ENCODE peak calls at places on chromosomes 5 and 9, in six cellular contexts. M is tibial nerve, P is activated B cell treated with CpG ODN at 0.5 μM for 24 hours, J is neural progenitor cell, R is brain microvascular endothelial cell, T is right lobe of liver. G is an unnamed sample.

GRCh38 chr5:102762828-102763227 is 7.7 kb downstream of the PAM start:
- DNase-seq in R (no peak), M (no peak), P (no peak), T (no peak), J (no peak), G (no peak)

GRCh38 chr9:111599092-111599947 is at the start of gene PTGR1:
- DNase-seq in T (peak; percentile 94), M (peak; percentile 59), P (peak; percentile 23), R (peak; percentile 81), J (peak; percentile 89), G (peak; percentile 79)

GRCh38 chr9:123974471-123974870 is 37.1 kb upstream of the LHX2 start:
- DNase-seq in R (no peak), T (no peak), M (no peak), J (no peak), P (no peak), G (no peak)

GRCh38 chr9:87973791-87974292 is 491 bp downstream of the CDK20 start:
- DNase-seq in J (peak; percentile 54), M (no peak), P (no peak), T (no peak), R (no peak), G (peak; percentile 22)

GRCh38 chr5:123538670-123539459 is 26.9 kb downstream of the CSNK1G3 start:
- DNase-seq in M (no peak), J (peak; percentile 19), R (peak; percentile 21), P (no peak), T (no peak), G (no peak)

GRCh38 chr9:83238871-83239624 is 176.1 kb upstream of the RASEF start:
- DNase-seq in P (no peak), T (peak; percentile 50), M (no peak), R (no peak), J (no peak), G (no peak)

GRCh38 chr9:94178927-94179326 is 80.2 kb upstream of the ZNF169 start:
- DNase-seq in J (no peak), R (no peak), P (no peak), T (no peak), M (no peak), G (no peak)

GRCh38 chr5:143650296-143650695 is 161.7 kb upstream of the HMHB1 start:
- DNase-seq in J (no peak), M (no peak), T (no peak), P (no peak), R (no peak), G (no peak)

GRCh38 chr9:131187957-131188356 is 62.6 kb downstream of the NUP214 start:
- DNase-seq in J (no peak), R (no peak), P (no peak), T (no peak), M (no peak), G (no peak)

GRCh38 chr5:141973871-141974595 is 5.1 kb downstream of the RNF14 start:
- DNase-seq in T (no peak), J (no peak), P (no peak), M (no peak), R (peak; percentile 38), G (no peak)

GRCh38 chr5:1901983-1902382 is 19.3 kb upstream of the IRX4 start:
- DNase-seq in R (no peak), J (no peak), M (no peak), T (no peak), P (no peak), G (no peak)

GRCh38 chr5:55521903-55522302 is 12.9 kb downstream of the PLPP1 start:
- DNase-seq in R (no peak), J (no peak), M (no peak), P (no peak), T (no peak), G (no peak)

GRCh38 chr9:21750021-21750735 is 52.3 kb upstream of the MTAP start:
- DNase-seq in T (no peak), J (no peak), R (peak; percentile 22), M (no peak), P (no peak), G (no peak)

GRCh38 chr9:14797442-14797841 is 74.9 kb upstream of the CER1 start:
- DNase-seq in R (peak; percentile 31), P (no peak), J (no peak), T (no peak), M (no peak), G (no peak)

GRCh38 chr9:16710888-16711287 is 159.6 kb downstream of the BNC2 start:
- DNase-seq in J (peak; percentile 66), R (no peak), M (no peak), P (no peak), T (no peak), G (peak; percentile 21)

GRCh38 chr5:141560725-141561483 is 57.9 kb downstream of the DIAPH1 start:
- DNase-seq in M (peak; percentile 77), J (peak; percentile 94), T (peak; percentile 82), R (peak; percentile 97), P (no peak), G (peak; percentile 77)

GRCh38 chr9:14467675-14468374 is 153.9 kb upstream of the NFIB start:
- DNase-seq in J (no peak), T (no peak), R (no peak), P (no peak), M (no peak), G (no peak)

GRCh38 chr5:147101654-147102053 is 133.2 kb upstream of the STK32A start:
- DNase-seq in P (no peak), T (no peak), M (no peak), R (no peak), J (no peak), G (no peak)

GRCh38 chr5:134034326-134034725 is 29.6 kb upstream of the VDAC1 start:
- DNase-seq in M (no peak), P (no peak), T (no peak), J (no peak), R (no peak), G (no peak)

GRCh38 chr9:88890546-88890945 is 100.7 kb upstream of the S1PR3 start:
- DNase-seq in M (no peak), T (no peak), J (no peak), R (no peak), P (no peak), G (no peak)

GRCh38 chr9:35656841-35657326 is 935 bp downstream of the RMRP start:
- DNase-seq in T (no peak), P (no peak), M (no peak), R (no peak), J (no peak), G (no peak)

GRCh38 chr9:94005272-94005901 is 50.2 kb upstream of the BARX1 start:
- DNase-seq in P (no peak), M (no peak), J (no peak), R (peak; percentile 33), T (no peak), G (no peak)

GRCh38 chr5:86749841-86750240 is 132.1 kb downstream of the COX7C start:
- DNase-seq in M (no peak), R (no peak), J (no peak), T (no peak), P (no peak), G (no peak)

GRCh38 chr9:98121096-98121495 is 2.1 kb upstream of the TRIM14 start:
- DNase-seq in P (no peak), J (no peak), T (no peak), R (no peak), M (no peak), G (no peak)

GRCh38 chr5:32126691-32127090 is 47.4 kb downstream of the GOLPH3 start:
- DNase-seq in R (no peak), M (no peak), T (no peak), P (no peak), J (no peak), G (no peak)

GRCh38 chr9:4548796-4549725 is 58.8 kb downstream of the SLC1A1 start:
- DNase-seq in P (no peak), T (no peak), J (peak; percentile 76), M (no peak), R (no peak), G (peak; percentile 42)

GRCh38 chr9:109289931-109290330 is 30.9 kb downstream of the EPB41L4B start:
- DNase-seq in J (no peak), P (no peak), M (no peak), R (no peak), T (no peak), G (no peak)

GRCh38 chr9:133225171-133226011 is 16.3 kb upstream of the OBP2B start:
- DNase-seq in M (no peak), T (no peak), R (no peak), J (no peak), P (no peak), G (no peak)

GRCh38 chr5:133251296-133252132 is 199.7 kb downstream of the HSPA4 start:
- DNase-seq in M (no peak), P (no peak), R (no peak), J (no peak), T (peak; percentile 66), G (no peak)

GRCh38 chr5:55694152-55694830 is 17.8 kb downstream of the SLC38A9 start:
- DNase-seq in P (no peak), M (no peak), R (no peak), J (peak; percentile 42), T (no peak), G (no peak)

GRCh38 chr5:11918463-11919045 is 14.3 kb upstream of the CTNND2 start:
- DNase-seq in R (no peak), J (no peak), M (no peak), P (no peak), T (no peak), G (no peak)

GRCh38 chr5:2160811-2161210 is 278.1 kb upstream of the IRX4 start:
- DNase-seq in P (no peak), T (peak; percentile 14), J (no peak), M (no peak), R (no peak), G (no peak)

GRCh38 chr9:17613723-17614122 is 34.9 kb downstream of the SH3GL2 start:
- DNase-seq in R (no peak), M (no peak), P (no peak), J (peak; percentile 41), T (no peak), G (no peak)

GRCh38 chr9:37201581-37201980 is 81.2 kb downstream of the ZCCHC7 start:
- DNase-seq in T (no peak), R (no peak), P (no peak), J (peak; percentile 27), M (no peak), G (no peak)

GRCh38 chr9:129802833-129803678 is at the start of gene TOR1B:
- DNase-seq in P (peak; percentile 99), J (peak; percentile 96), R (peak; percentile 87), M (peak; percentile 93), T (peak; percentile 94), G (peak; percentile 96)
- TF ChIP-seq CTCF in P (no peak), J (no peak), R (no peak), M (peak; percentile 4), T (no peak), G (no peak)

GRCh38 chr5:92979716-92980115 is 601.3 kb downstream of the NR2F1-AS1 start:
- DNase-seq in P (no peak), R (no peak), T (no peak), M (no peak), J (peak; percentile 85), G (peak; percentile 23)
- TF ChIP-seq CTCF in P (no peak), R (no peak), T (no peak), M (no peak), J (no peak), G (no peak)

GRCh38 chr5:18043344-18043743 is 409.1 kb downstream of the TAF11L14 start:
- DNase-seq in J (no peak), T (no peak), P (no peak), R (no peak), M (no peak), G (no peak)
- TF ChIP-seq CTCF in J (no peak), T (no peak), P (no peak), R (no peak), M (no peak), G (no peak)

GRCh38 chr5:42250-42649 is 49.7 kb upstream of the PLEKHG4B start:
- DNase-seq in J (peak; percentile 68), R (peak; percentile 13), M (no peak), T (no peak), P (no peak), G (peak; percentile 50)
- TF ChIP-seq CTCF in J (peak; percentile 78), R (peak; percentile 77), M (no peak), T (peak; percentile 39), P (no peak), G (peak; percentile 52)

G was measured in nephron progenitor cell.